ENCODE peak calls at places on chromosomes 7 and 10, in seven cellular contexts. V, R, L, X, E, Z and M are unnamed samples.
A peak's percentile ranks its signal among the peaks of the same experiment; 100 is the strongest.

GRCh38 chr7:149881328-149882263 is 7.8 kb downstream of the ATP6V0E2 start:
- DNase-seq in V (peak; percentile 19), E (no peak), X (no peak), R (no peak), L (no peak), Z (no peak), M (peak; percentile 2)

GRCh38 chr10:61975107-61975932 is 73.8 kb downstream of the ARID5B start:
- DNase-seq in X (no peak), L (peak; percentile 85), E (no peak), R (no peak), V (no peak), Z (no peak), M (no peak)

GRCh38 chr7:138000081-138000701 is 1.7 kb downstream of the CREB3L2 start:
- DNase-seq in R (peak; percentile 28), E (peak; percentile 36), X (no peak), L (peak; percentile 99), V (no peak), Z (no peak), M (no peak)

GRCh38 chr7:119270045-119270464 is 1002.9 kb upstream of the KCND2 start:
- DNase-seq in R (peak; percentile 70), X (peak; percentile 15), Z (no peak), E (peak; percentile 44), L (peak; percentile 77), V (no peak), M (no peak)

GRCh38 chr7:135831451-135832220 is 83.0 kb upstream of the FAM180A start:
- DNase-seq in V (no peak), X (no peak), L (no peak), R (no peak), E (no peak), Z (no peak), M (no peak)

GRCh38 chr10:112875474-112876267 is 74.4 kb upstream of the TCF7L2 start:
- DNase-seq in L (peak; percentile 89), V (no peak), Z (peak; percentile 5), E (no peak), X (no peak), R (no peak), M (no peak)

GRCh38 chr10:48551796-48552591 is 52.9 kb downstream of the ARHGAP22 start:
- DNase-seq in X (peak; percentile 67), V (no peak), E (peak; percentile 58), R (peak; percentile 25), L (peak; percentile 74), Z (no peak), M (peak; percentile 68)

GRCh38 chr7:157405914-157406810 is 69.4 kb downstream of the DNAJB6 start:
- DNase-seq in L (no peak), Z (no peak), E (no peak), V (no peak), R (no peak), X (no peak), M (no peak)

GRCh38 chr7:44275829-44276570 is 49.4 kb downstream of the CAMK2B start:
- DNase-seq in E (no peak), R (no peak), V (no peak), Z (no peak), L (no peak), X (no peak), M (no peak)

GRCh38 chr7:44434201-44434600 is 56.3 kb downstream of the NUDCD3 start:
- DNase-seq in L (no peak), R (no peak), Z (no peak), X (no peak), E (no peak), V (no peak), M (no peak)